ENCODE peak calls at places on chromosomes 4 and X, in eight cellular contexts. X is activated CD8-positive, alpha-beta memory T cell treated with anti-CD3 and anti-CD28 coated beads for 4 hours; P is fibroblast of pulmonary artery; H is NCI-H510A; I is PC-3; E is ACHN; R is GM13976; W is HT1080. B is an unnamed sample.

GRCh38 chrX:51759055-51759454 is 15.8 kb downstream of the GSPT2 start:
- DNase-seq in X (no peak), P (no peak), H (no peak), I (no peak), E (no peak), R (no peak), W (no peak), B (no peak)

GRCh38 chr4:163048447-163048846 is 118.2 kb downstream of the NAF1 start:
- DNase-seq in X (no peak), P (peak), H (no peak), I (peak), E (peak), R (peak), W (peak), B (no peak)

GRCh38 chr4:84691170-84691691 is 108.3 kb downstream of the CDS1 start:
- DNase-seq in X (no peak), P (peak), H (no peak), I (peak), E (peak), R (no peak), W (peak), B (no peak)

GRCh38 chr4:150130953-150131352 is 52.7 kb downstream of the DCLK2 start:
- DNase-seq in X (no peak), P (peak), H (no peak), I (peak), E (no peak), R (no peak), W (peak), B (no peak)

GRCh38 chrX:120839506-120839905 is 36.2 kb downstream of the CT47B1 start:
- DNase-seq in X (no peak), P (peak), H (no peak), I (peak), E (no peak), R (no peak), W (peak), B (no peak)

GRCh38 chrX:12360991-12361598 is 222.8 kb downstream of the FRMPD4 start:
- DNase-seq in X (no peak), P (peak), H (no peak), I (peak), E (no peak), R (no peak), W (peak), B (no peak)

GRCh38 chrX:47218920-47219815 is 687 bp downstream of the CDK16 start:
- DNase-seq in X (no peak), P (no peak), H (no peak), I (no peak), E (peak), R (peak), W (peak), B (no peak)

GRCh38 chr4:112214397-112215264 is 17.0 kb upstream of the AP1AR start:
- DNase-seq in X (no peak), P (peak), H (no peak), I (peak), E (peak), R (no peak), W (peak), B (no peak)

GRCh38 chr4:80128941-80129340 is 55.9 kb upstream of the ANTXR2 start:
- DNase-seq in X (no peak), P (no peak), H (no peak), I (no peak), E (no peak), R (no peak), W (no peak), B (no peak)

GRCh38 chr4:108205859-108206258 is 37.1 kb upstream of the LEF1 start:
- DNase-seq in X (no peak), P (no peak), H (no peak), I (no peak), E (no peak), R (no peak), W (no peak), B (no peak)

GRCh38 chrX:39946822-39947221 is 150.9 kb downstream of the BCOR start:
- DNase-seq in X (no peak), P (peak), H (no peak), I (peak), E (peak), R (no peak), W (peak), B (no peak)

GRCh38 chr4:158865520-158866177 is 96.8 kb downstream of the FNIP2 start:
- DNase-seq in X (no peak), P (no peak), H (no peak), I (no peak), E (no peak), R (peak), W (no peak), B (no peak)

GRCh38 chrX:86946569-86946968 is 571.0 kb upstream of the KLHL4 start:
- DNase-seq in X (no peak), P (peak), H (no peak), I (peak), E (peak), R (peak), W (no peak), B (no peak)

GRCh38 chr4:156347412-156348075 is 393.9 kb upstream of the CTSO start:
- DNase-seq in X (no peak), P (peak), H (no peak), I (peak), E (peak), R (no peak), W (peak), B (no peak)

GRCh38 chr4:2825740-2826139 is 17.9 kb upstream of the ADD1 start:
- DNase-seq in X (no peak), P (no peak), H (no peak), I (no peak), E (no peak), R (no peak), W (no peak), B (no peak)

GRCh38 chr4:10160280-10160856 is 43.8 kb upstream of the WDR1 start:
- DNase-seq in X (no peak), P (peak), H (no peak), I (peak), E (peak), R (no peak), W (peak), B (no peak)

GRCh38 chrX:73267979-73268378 is 53.3 kb upstream of the NAP1L2 start:
- DNase-seq in X (no peak), P (no peak), H (no peak), I (no peak), E (no peak), R (no peak), W (no peak), B (no peak)

GRCh38 chr4:108355523-108356208 is 186.9 kb upstream of the LEF1 start:
- DNase-seq in X (no peak), P (no peak), H (no peak), I (no peak), E (no peak), R (no peak), W (no peak), B (no peak)

GRCh38 chr4:118281611-118282442 is 71.0 kb downstream of the PRSS12 start:
- DNase-seq in X (no peak), P (peak), H (no peak), I (no peak), E (peak), R (no peak), W (peak), B (no peak)

GRCh38 chrX:10854594-10854993 is 234.2 kb upstream of the MID1 start:
- DNase-seq in X (no peak), P (no peak), H (no peak), I (no peak), E (no peak), R (no peak), W (no peak), B (no peak)

GRCh38 chr4:24544208-24544607 is 40.1 kb downstream of the DHX15 start:
- DNase-seq in X (no peak), P (no peak), H (no peak), I (no peak), E (no peak), R (no peak), W (no peak), B (no peak)

GRCh38 chrX:28586891-28587635 is at the start of gene IL1RAPL1:
- DNase-seq in X (no peak), P (peak), H (peak), I (peak), E (peak), R (no peak), W (no peak), B (no peak)

GRCh38 chr4:1813915-1814314 is 20.8 kb downstream of the FGFR3 start:
- DNase-seq in X (no peak), P (peak), H (no peak), I (no peak), E (no peak), R (no peak), W (no peak), B (no peak)

GRCh38 chrX:120021927-120022326 is 55.6 kb downstream of the RHOXF2B start:
- DNase-seq in X (no peak), P (no peak), H (no peak), I (no peak), E (no peak), R (no peak), W (no peak), B (no peak)

GRCh38 chrX:46727445-46727844 is 31.5 kb downstream of the SLC9A7 start:
- DNase-seq in X (no peak), P (peak), H (no peak), I (no peak), E (no peak), R (no peak), W (no peak), B (no peak)

GRCh38 chr4:184168406-184169019 is 49.2 kb downstream of the ENPP6 start:
- DNase-seq in X (no peak), P (peak), H (peak), I (peak), E (peak), R (peak), W (peak), B (peak)